ENCODE peak calls at places on chromosomes 3 and 15, in nine cellular contexts. N is Calu3, J is adrenal gland, X is astrocyte of the cerebellum, F is right lobe of liver, I is GM20000, L is vagina, R is ascending aorta, O is upper lobe of right lung. P is an unnamed sample.

GRCh38 chr15:86572368-86572841 is 492.7 kb downstream of the AGBL1 start:
- DNase-seq in N (no peak), J (no peak), X (no peak), F (no peak), I (no peak), L (no peak), R (no peak), O (no peak), P (no peak)

GRCh38 chr15:68666120-68666811 is 87.5 kb downstream of the CORO2B start:
- DNase-seq in N (no peak), J (no peak), X (no peak), F (no peak), I (no peak), L (peak), R (peak), O (no peak), P (no peak)

GRCh38 chr3:36166477-36166876 is 213.8 kb upstream of the STAC start:
- DNase-seq in N (peak), J (peak), X (peak), F (no peak), I (no peak), L (no peak), R (no peak), O (no peak), P (no peak)

GRCh38 chr3:161409069-161409468 is 37.8 kb upstream of the SPTSSB start:
- DNase-seq in N (peak), J (peak), X (peak), F (no peak), I (peak), L (no peak), R (no peak), O (no peak), P (no peak)

GRCh38 chr15:70853270-70853854 is 595 bp downstream of the LARP6 start:
- DNase-seq in N (no peak), J (peak), X (peak), F (peak), I (peak), L (no peak), R (peak), O (no peak), P (no peak)

GRCh38 chr3:110684436-110684835 is 387.2 kb upstream of the NECTIN3 start:
- DNase-seq in N (no peak), J (no peak), X (no peak), F (no peak), I (no peak), L (no peak), R (no peak), O (no peak), P (no peak)

GRCh38 chr15:100997442-100997841 is 78.3 kb downstream of the LRRK1 start:
- DNase-seq in N (no peak), J (no peak), X (no peak), F (no peak), I (no peak), L (no peak), R (no peak), O (no peak), P (no peak)

GRCh38 chr3:34256021-34256420 is 457.6 kb downstream of the PDCD6IP start:
- DNase-seq in N (no peak), J (no peak), X (no peak), F (no peak), I (no peak), L (no peak), R (no peak), O (no peak), P (no peak)

GRCh38 chr3:171187706-171188290 is 161.3 kb upstream of the SLC2A2 start:
- DNase-seq in N (peak), J (no peak), X (no peak), F (no peak), I (peak), L (no peak), R (no peak), O (no peak), P (no peak)

GRCh38 chr3:197155039-197155438 is 125.4 kb upstream of the MELTF start:
- DNase-seq in N (no peak), J (no peak), X (no peak), F (no peak), I (no peak), L (no peak), R (no peak), O (no peak), P (no peak)

GRCh38 chr3:72258366-72258765 is 473.4 kb upstream of the PROK2 start:
- DNase-seq in N (no peak), J (no peak), X (no peak), F (no peak), I (no peak), L (no peak), R (no peak), O (no peak), P (no peak)

GRCh38 chr3:136194409-136195257 is 1.5 kb downstream of the MSL2 start:
- DNase-seq in N (no peak), J (peak), X (no peak), F (peak), I (peak), L (no peak), R (peak), O (peak), P (no peak)

GRCh38 chr15:40847225-40847961 is 3.5 kb downstream of the SPINT1 start:
- DNase-seq in N (peak), J (peak), X (no peak), F (peak), I (peak), L (no peak), R (peak), O (peak), P (no peak)

DNA sequence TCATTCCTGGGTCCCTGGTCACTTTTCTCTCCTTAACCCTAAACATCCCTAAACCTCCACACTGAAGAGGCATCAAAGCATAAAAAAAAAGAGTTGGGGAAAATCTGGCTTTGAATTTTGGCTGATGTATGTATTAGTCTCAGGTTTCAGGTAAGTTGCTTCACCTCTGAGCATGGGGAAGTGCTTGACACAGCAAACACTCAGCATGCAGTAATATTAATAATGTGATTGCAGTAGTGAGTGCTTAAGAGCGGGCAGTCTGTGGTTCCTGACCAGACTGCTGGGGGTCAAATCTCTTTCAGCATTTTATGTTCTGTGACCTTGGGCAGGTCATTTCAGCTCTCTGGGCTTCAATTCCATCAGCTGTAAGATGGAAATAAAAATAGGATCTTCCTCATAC is 467.9 kb downstream of the SOX2 start:
- DNase-seq in N (no peak), J (no peak), X (no peak), F (no peak), I (no peak), L (no peak), R (no peak), O (no peak), P (no peak)
- TF ChIP-seq CTCF in N (no peak), J (no peak), X (no peak), F (no peak), I (no peak), L (no peak), R (no peak), O (no peak), P (no peak)

GRCh38 chr15:84759018-84759417 is 10.6 kb downstream of the ZNF592 start:
- DNase-seq in N (no peak), J (no peak), X (no peak), F (no peak), I (no peak), L (no peak), R (no peak), O (no peak), P (no peak)
- TF ChIP-seq CTCF in N (no peak), J (no peak), X (no peak), F (no peak), I (no peak), L (no peak), R (no peak), O (no peak), P (no peak)

GRCh38 chr3:143433787-143434378 is 314.3 kb downstream of the CHST2 start:
- DNase-seq in N (peak), J (no peak), X (no peak), F (no peak), I (peak), L (no peak), R (no peak), O (no peak), P (no peak)
- TF ChIP-seq CTCF in N (peak), J (peak), X (peak), F (peak), I (peak), L (no peak), R (no peak), O (peak), P (peak)

DNA sequence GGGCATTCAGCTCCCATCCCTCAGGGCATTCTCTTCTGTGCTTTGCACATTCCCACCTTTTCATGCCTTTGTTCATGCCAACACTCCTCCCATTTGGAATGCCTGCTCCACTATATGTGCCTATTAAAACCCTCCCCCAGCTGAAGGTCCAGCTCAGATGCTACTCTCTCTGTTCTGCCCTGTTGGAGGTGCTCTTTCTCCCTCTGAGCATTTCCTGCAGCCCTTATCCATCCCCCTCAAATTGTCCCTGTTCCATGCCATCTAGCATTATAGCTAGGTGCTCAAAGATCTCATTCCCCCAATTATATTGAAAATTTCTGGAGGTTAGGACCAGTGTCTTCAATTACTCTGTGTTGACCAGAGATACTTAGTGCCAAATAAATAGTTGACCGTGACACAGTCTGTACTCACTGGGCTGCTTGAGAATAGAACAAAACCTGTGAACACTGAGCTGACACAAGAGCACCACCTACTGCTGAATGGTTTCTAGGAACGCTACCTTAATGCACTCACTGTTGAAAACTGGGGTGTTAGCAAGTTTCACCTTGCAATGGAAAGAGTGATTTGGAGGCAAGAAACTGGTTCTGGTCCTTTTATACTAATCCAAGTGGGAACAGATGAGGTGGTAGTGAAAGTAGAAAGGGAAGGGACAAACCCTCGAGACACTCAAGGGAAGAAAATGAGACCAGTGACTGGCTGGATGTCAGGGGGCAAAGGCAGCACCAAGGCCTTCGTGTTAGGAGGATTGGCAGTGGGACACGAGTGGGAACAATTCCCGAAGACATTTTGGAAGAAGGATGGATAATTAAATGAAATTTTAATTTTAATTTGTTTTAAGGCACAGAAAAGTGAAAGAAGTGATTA is 289.8 kb upstream of the ROPN1 start:
- DNase-seq in N (peak), J (peak), X (no peak), F (no peak), I (peak), L (peak), R (no peak), O (no peak), P (no peak)
- TF ChIP-seq CTCF in N (no peak), J (peak), X (peak), F (peak), I (peak), L (peak), R (peak), O (peak), P (peak)

GRCh38 chr15:32991544-32992192 is 202.8 kb downstream of the FMN1 start:
- DNase-seq in N (no peak), J (no peak), X (no peak), F (no peak), I (no peak), L (no peak), R (no peak), O (no peak), P (no peak)

GRCh38 chr15:32998182-32998581 is 196.3 kb downstream of the FMN1 start:
- DNase-seq in N (no peak), J (no peak), X (no peak), F (no peak), I (no peak), L (no peak), R (no peak), O (no peak), P (no peak)

GRCh38 chr15:32993285-32993684 is 201.2 kb downstream of the FMN1 start:
- DNase-seq in N (no peak), J (no peak), X (no peak), F (no peak), I (no peak), L (no peak), R (no peak), O (no peak), P (no peak)

GRCh38 chr15:32998979-32999677 is 195.4 kb downstream of the FMN1 start:
- DNase-seq in N (no peak), J (no peak), X (no peak), F (no peak), I (no peak), L (no peak), R (no peak), O (no peak), P (no peak)

DNA sequence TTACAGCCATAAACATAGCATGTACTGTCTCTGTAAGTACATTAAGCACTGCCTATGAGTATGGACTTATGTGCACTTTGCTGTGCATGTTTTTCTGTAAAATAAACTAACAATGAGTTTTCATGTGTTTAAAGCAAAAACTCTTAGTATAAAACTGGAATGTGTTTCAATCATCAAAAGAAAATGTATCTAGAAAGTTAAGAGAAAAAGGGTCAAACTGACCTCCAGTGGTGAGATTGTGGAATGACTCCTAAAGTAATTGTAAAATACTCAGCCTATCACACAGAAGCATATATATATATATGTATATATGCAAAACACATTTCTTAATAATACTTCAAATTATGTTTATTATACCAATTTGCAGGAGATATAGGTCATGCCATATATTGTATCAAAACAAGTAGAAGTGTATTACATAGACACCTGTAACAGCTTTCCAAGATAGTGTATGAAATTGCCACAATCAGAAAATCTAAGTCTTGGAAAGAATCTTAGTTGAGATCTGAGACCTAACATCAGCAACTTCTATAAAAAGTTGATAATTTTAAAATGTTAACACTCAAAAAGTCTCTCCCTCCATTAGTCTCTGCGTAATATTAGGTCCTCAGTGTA is 199.6 kb downstream of the FMN1 start:
- DNase-seq in N (no peak), J (no peak), X (peak), F (no peak), I (peak), L (no peak), R (no peak), O (no peak), P (no peak)
- TF ChIP-seq CTCF in N (no peak), J (peak), X (peak), F (peak), I (peak), L (peak), R (peak), O (peak), P (peak)

GRCh38 chr3:46564190-46565112 is 1.7 kb downstream of the LRRC2 start:
- DNase-seq in N (no peak), J (no peak), X (no peak), F (no peak), I (no peak), L (no peak), R (no peak), O (no peak), P (no peak)

GRCh38 chr3:46561511-46561910 is 4.6 kb downstream of the LRRC2 start:
- DNase-seq in N (no peak), J (no peak), X (no peak), F (no peak), I (no peak), L (no peak), R (no peak), O (no peak), P (no peak)

GRCh38 chr3:46559030-46559704 is 6.9 kb downstream of the LRRC2 start:
- DNase-seq in N (no peak), J (no peak), X (no peak), F (no peak), I (no peak), L (no peak), R (no peak), O (no peak), P (no peak)

GRCh38 chr3:46565113-46565490 is 1.0 kb downstream of the LRRC2 start:
- DNase-seq in N (no peak), J (no peak), X (no peak), F (no peak), I (no peak), L (no peak), R (no peak), O (no peak), P (no peak)

GRCh38 chr3:46561951-46562350 is 4.2 kb downstream of the LRRC2 start:
- DNase-seq in N (no peak), J (no peak), X (no peak), F (no peak), I (no peak), L (no peak), R (no peak), O (no peak), P (no peak)
- TF ChIP-seq CTCF in N (no peak), J (no peak), X (no peak), F (no peak), I (no peak), L (no peak), R (no peak), O (no peak), P (no peak)

GRCh38 chr3:40186508-40186907 is 123.0 kb upstream of the EIF1B start:
- DNase-seq in N (peak), J (no peak), X (no peak), F (no peak), I (no peak), L (no peak), R (no peak), O (no peak), P (no peak)
- TF ChIP-seq CTCF in N (no peak), J (no peak), X (no peak), F (no peak), I (no peak), L (no peak), R (no peak), O (no peak), P (no peak)

DNA sequence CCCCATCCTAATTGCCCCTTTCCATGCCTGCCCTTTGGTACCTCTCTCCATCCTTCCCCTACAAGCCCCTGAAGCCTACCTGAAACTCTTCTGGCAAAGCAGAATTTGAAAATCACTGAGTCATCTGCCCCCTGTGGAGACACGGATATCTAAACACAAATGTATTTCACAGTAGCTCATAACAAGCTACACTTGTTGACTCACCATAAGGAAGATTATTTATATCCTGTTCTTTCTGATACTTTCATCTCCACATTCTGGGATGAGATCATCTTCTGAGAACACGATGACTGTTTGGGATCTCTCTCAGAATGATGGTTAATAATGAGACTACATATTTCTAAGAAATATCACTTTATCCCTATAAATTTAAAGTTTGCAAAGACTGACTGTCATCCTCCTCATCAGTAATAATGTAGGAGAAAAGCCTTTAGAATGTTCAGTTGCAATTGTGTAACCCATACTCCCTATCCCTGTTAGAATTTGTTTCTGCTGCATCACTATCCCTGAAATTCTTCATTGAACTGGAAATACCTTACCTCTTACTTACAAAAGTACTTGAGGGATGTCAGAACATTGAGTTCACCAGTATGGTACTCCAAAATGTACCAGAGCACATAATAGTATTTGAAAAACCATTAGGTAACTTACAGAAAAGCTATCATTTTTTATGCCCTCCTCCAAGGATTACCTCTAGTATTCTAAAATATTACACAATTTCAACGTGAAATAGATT is 116.1 kb upstream of the IL12A start:
- DNase-seq in N (peak), J (no peak), X (peak), F (no peak), I (no peak), L (no peak), R (no peak), O (no peak), P (no peak)
- TF ChIP-seq CTCF in N (peak), J (no peak), X (no peak), F (no peak), I (no peak), L (no peak), R (no peak), O (no peak), P (no peak)

P was measured in D721Med.